ENCODE peak calls at places on chromosomes 4 and X, in ten cellular contexts. O is neural progenitor cell, T is transverse colon, V is left ventricle myocardium inferior, R is dorsolateral prefrontal cortex, I is tibial nerve, X is small intestine, B is adipocyte, Z is hepatocyte, F is fibroblast of lung. A is an unnamed sample.

GRCh38 chrX:55486736-55487135 is 2.9 kb downstream of the USP51 start:
- DNase-seq in B (peak; percentile 1), X (no peak), Z (no peak), R (peak; percentile 76), I (no peak), T (no peak), V (no peak), F (peak; percentile 31), O (no peak), A (no peak)

GRCh38 chrX:64204701-64205440 is 637 bp downstream of the AMER1 start:
- DNase-seq in T (no peak), R (peak; percentile 18), F (peak; percentile 34), B (peak; percentile 59), V (peak; percentile 19), Z (peak; percentile 44), I (peak; percentile 12), X (peak; percentile 18), O (peak; percentile 44), A (peak; percentile 30)

GRCh38 chr4:146520894-146521542 is 722 bp downstream of the SLC10A7 start:
- DNase-seq in R (peak; percentile 28), T (peak; percentile 57), O (peak; percentile 27), B (peak; percentile 70), I (no peak), X (peak; percentile 78), F (peak; percentile 81), Z (peak; percentile 69), V (no peak), A (peak; percentile 53)

GRCh38 chr4:1336079-1336478 is 10.9 kb upstream of the UVSSA start:
- DNase-seq in X (no peak), B (peak; percentile 51), O (no peak), R (no peak), I (no peak), Z (no peak), V (no peak), T (no peak), F (peak; percentile 20), A (no peak)

GRCh38 chrX:148634591-148634990 is 134.2 kb downstream of the AFF2 start:
- DNase-seq in T (no peak), V (no peak), Z (no peak), B (no peak), F (no peak), O (no peak), R (no peak), X (no peak), I (no peak), A (no peak)

GRCh38 chrX:8579602-8580001 is 115.0 kb downstream of the VCX3B start:
- DNase-seq in I (no peak), X (no peak), F (no peak), O (peak; percentile 2), T (peak; percentile 12), Z (no peak), B (no peak), V (no peak), R (no peak), A (no peak)

GRCh38 chrX:17082831-17083230 is 136.4 kb downstream of the REPS2 start:
- DNase-seq in X (no peak), F (peak; percentile 7), V (no peak), B (no peak), Z (peak; percentile 14), T (no peak), O (peak; percentile 23), I (no peak), R (no peak), A (no peak)

GRCh38 chr4:48141048-48141447 is 7.0 kb upstream of the TXK start:
- DNase-seq in I (no peak), X (peak; percentile 54), O (peak; percentile 54), R (no peak), T (no peak), B (peak; percentile 86), F (peak; percentile 42), Z (peak; percentile 56), V (no peak), A (peak; percentile 63)

GRCh38 chr4:53694666-53695065 is 103.4 kb upstream of the LNX1 start:
- DNase-seq in T (no peak), V (no peak), I (no peak), O (no peak), R (no peak), Z (no peak), X (no peak), B (peak; percentile 66), F (no peak), A (no peak)

GRCh38 chr4:189592905-189593304 is 347.8 kb upstream of the FRG1 start:
- DNase-seq in O (no peak), Z (no peak), B (no peak), X (no peak), V (no peak), T (no peak), I (no peak), F (no peak), R (no peak), A (no peak)

GRCh38 chr4:23874536-23874901 is 15.3 kb downstream of the PPARGC1A start:
- DNase-seq in B (no peak), T (no peak), X (peak; percentile 83), V (no peak), Z (peak; percentile 22), O (no peak), F (no peak), R (no peak), I (no peak), A (no peak)

GRCh38 chrX:30889147-30890125 is at the start of gene TAB3:
- DNase-seq in O (peak; percentile 96), Z (peak; percentile 96), I (peak; percentile 88), F (peak; percentile 97), B (peak; percentile 94), T (peak; percentile 95), X (peak; percentile 95), R (peak; percentile 89), V (peak; percentile 92), A (peak; percentile 98)

GRCh38 chrX:153708415-153708814 is 15.8 kb downstream of the BCAP31 start:
- DNase-seq in B (peak; percentile 82), O (peak; percentile 75), F (peak; percentile 82), R (peak; percentile 76), V (peak; percentile 55), Z (peak; percentile 84), I (no peak), T (peak; percentile 81), X (peak; percentile 90), A (peak; percentile 77)

GRCh38 chrX:41329101-41329500 is 4.9 kb upstream of the DDX3X start:
- DNase-seq in Z (no peak), V (no peak), B (no peak), I (no peak), T (no peak), X (no peak), R (no peak), O (no peak), F (no peak), A (no peak)

GRCh38 chr4:139177049-139177887 is at the start of gene ELF2:
- DNase-seq in I (peak; percentile 87), V (peak; percentile 94), R (peak; percentile 93), T (peak; percentile 95), O (peak; percentile 94), F (peak; percentile 87), Z (peak; percentile 97), B (peak; percentile 96), X (peak; percentile 92), A (peak; percentile 92)

GRCh38 chr4:156190606-156191005 is 236.9 kb upstream of the CTSO start:
- DNase-seq in B (peak; percentile 82), F (peak; percentile 88), X (no peak), I (no peak), O (no peak), V (no peak), R (no peak), T (no peak), Z (no peak), A (peak; percentile 61)

GRCh38 chr4:115119804-115120352 is 6.5 kb upstream of the NDST4 start:
- DNase-seq in O (no peak), R (no peak), F (no peak), T (no peak), I (no peak), V (no peak), B (peak; percentile 44), X (no peak), Z (no peak), A (no peak)

DNA sequence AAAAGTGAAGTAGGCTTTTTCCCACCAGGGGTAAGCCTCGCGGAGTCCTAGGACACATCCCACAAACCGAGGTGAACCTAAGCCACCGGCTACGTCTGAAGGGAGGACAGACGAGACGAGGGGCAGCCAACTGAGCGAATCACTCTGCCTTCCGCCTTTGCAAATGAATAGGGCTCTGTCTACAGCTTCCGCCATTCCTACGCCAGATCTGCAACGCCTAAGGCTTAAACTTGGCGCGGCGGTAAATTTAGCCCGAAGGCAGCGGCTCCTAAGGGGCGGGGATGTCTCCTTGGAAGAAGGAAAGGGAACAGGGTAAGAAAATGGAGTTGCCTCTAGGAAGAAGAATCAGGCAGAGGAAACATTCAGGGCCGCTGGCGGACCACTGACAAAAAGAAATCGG is 90.6 kb downstream of the BCOR start:
- DNase-seq in B (no peak), I (no peak), Z (no peak), R (no peak), O (peak; percentile 67), F (no peak), X (no peak), T (no peak), V (no peak), A (no peak)
- H3K4me3 ChIP-seq in B (no peak overlapping the region), I (no peak overlapping the region), Z (no peak overlapping the region), R (no peak overlapping the region), O (peak overlapping the region; percentile 47), F (no peak overlapping the region), X (no peak overlapping the region), T (no peak overlapping the region), V (no peak overlapping the region), A (no peak overlapping the region)

GRCh38 chrX:140709421-140709846 is at the start of gene LINC00632:
- DNase-seq in T (no peak), F (no peak), R (peak; percentile 71), V (no peak), I (no peak), O (peak; percentile 51), B (no peak), Z (no peak), X (no peak), A (no peak)
- H3K4me3 ChIP-seq in T (no peak within 1 kb of the TSS), F (peak within 1 kb of the TSS; percentile 85), R (peak within 1 kb of the TSS; percentile 60), V (peak within 1 kb of the TSS; percentile 44), I (no peak within 1 kb of the TSS), O (peak within 1 kb of the TSS; percentile 42), B (no peak within 1 kb of the TSS), Z (no peak within 1 kb of the TSS), X (no peak within 1 kb of the TSS), A (peak within 1 kb of the TSS; percentile 24)

GRCh38 chr4:40563401-40563800 is 66.3 kb downstream of the RBM47 start:
- DNase-seq in R (no peak), I (no peak), F (no peak), X (no peak), Z (no peak), T (no peak), V (no peak), B (no peak), O (no peak), A (no peak)
- H3K4me3 ChIP-seq in R (no peak overlapping the region), I (no peak overlapping the region), F (no peak overlapping the region), X (no peak overlapping the region), Z (no peak overlapping the region), T (no peak overlapping the region), V (no peak overlapping the region), B (no peak overlapping the region), O (no peak overlapping the region), A (no peak overlapping the region)

DNA sequence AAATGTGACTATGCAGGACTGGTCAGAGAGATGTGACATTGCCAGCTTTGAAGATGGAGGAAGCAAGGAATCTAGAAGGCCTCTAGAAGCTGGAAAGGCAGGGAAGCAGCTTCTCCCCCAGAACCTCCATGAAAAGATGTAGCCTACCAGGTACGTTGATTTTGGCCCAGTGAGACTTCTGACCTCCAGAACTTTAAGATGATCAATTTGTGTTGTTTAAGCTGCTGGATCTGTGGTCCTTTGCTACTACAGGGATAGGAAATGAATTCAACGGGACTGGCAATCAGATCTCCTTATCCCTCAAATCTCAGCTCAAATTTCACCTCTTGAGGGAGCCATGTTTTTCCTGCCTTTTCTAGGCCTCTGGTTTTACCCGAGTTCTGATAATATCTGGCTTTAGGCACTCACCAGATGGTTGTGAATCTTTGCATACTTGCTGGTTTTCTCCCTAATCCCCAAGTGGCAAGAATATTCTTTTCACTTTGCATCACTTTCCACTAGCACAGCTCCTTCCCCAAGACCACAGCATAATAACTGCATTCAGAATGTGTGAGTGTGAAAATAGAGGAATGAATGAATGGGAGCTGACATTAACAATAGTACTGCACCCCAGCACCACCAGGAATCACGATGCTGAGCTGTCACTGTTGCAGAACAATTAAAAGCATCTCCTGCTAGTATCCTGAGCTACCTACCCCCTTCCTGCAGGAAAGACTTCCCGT is 25.5 kb upstream of the TMSB4X start:
- DNase-seq in V (no peak), B (peak; percentile 86), Z (no peak), R (no peak), I (no peak), T (no peak), X (no peak), F (peak; percentile 68), O (no peak), A (no peak)
- H3K4me3 ChIP-seq in V (peak overlapping the region; percentile 21), B (peak overlapping the region; percentile 5), Z (no peak overlapping the region), R (peak overlapping the region; percentile 40), I (no peak overlapping the region), T (no peak overlapping the region), X (no peak overlapping the region), F (no peak overlapping the region), O (no peak overlapping the region), A (no peak overlapping the region)

A was measured in astrocyte of the spinal cord.